ENCODE peak calls at places on chromosomes 7 and 10, in seven cellular contexts. One of them, this sample, is unnamed.

GRCh38 chr7:106775552-106775936 is 89.5 kb upstream of the PIK3CG start:
- DNase-seq in stomach: no peak
- DNase-seq in NCI-H1417 treated with DMSO at 0.1 percent for 48 hours: no peak
- DNase-seq in NCI-H1436: no peak
- DNase-seq in activated CD4-positive, alpha-beta memory T cell treated with anti-CD3 and anti-CD28 coated beads for 36 hours: no peak
- DNase-seq in activated naive CD4-positive, alpha-beta T cell treated with anti-CD3 and anti-CD28 coated beads for 36 hours: no peak
- DNase-seq in uterus: no peak
- DNase-seq in this sample: no peak

GRCh38 chr7:87231243-87231642 is 11.7 kb upstream of the TMEM243 start:
- DNase-seq in uterus: no peak
- DNase-seq in activated naive CD4-positive, alpha-beta T cell treated with anti-CD3 and anti-CD28 coated beads for 36 hours: no peak
- DNase-seq in activated CD4-positive, alpha-beta memory T cell treated with anti-CD3 and anti-CD28 coated beads for 36 hours: no peak
- DNase-seq in NCI-H1436: no peak
- DNase-seq in stomach: peak; percentile 84
- DNase-seq in NCI-H1417 treated with DMSO at 0.1 percent for 48 hours: no peak
- DNase-seq in this sample: peak; percentile 21

GRCh38 chr7:545470-545869 is 25.8 kb upstream of the PDGFA start:
- DNase-seq in stomach: no peak
- DNase-seq in uterus: no peak
- DNase-seq in activated naive CD4-positive, alpha-beta T cell treated with anti-CD3 and anti-CD28 coated beads for 36 hours: no peak
- DNase-seq in NCI-H1436: no peak
- DNase-seq in NCI-H1417 treated with DMSO at 0.1 percent for 48 hours: no peak
- DNase-seq in activated CD4-positive, alpha-beta memory T cell treated with anti-CD3 and anti-CD28 coated beads for 36 hours: no peak
- DNase-seq in this sample: no peak

GRCh38 chr10:99914236-99914635 is 95.5 kb downstream of the DNMBP start:
- DNase-seq in NCI-H1436: no peak
- DNase-seq in activated naive CD4-positive, alpha-beta T cell treated with anti-CD3 and anti-CD28 coated beads for 36 hours: no peak
- DNase-seq in activated CD4-positive, alpha-beta memory T cell treated with anti-CD3 and anti-CD28 coated beads for 36 hours: no peak
- DNase-seq in uterus: no peak
- DNase-seq in stomach: no peak
- DNase-seq in NCI-H1417 treated with DMSO at 0.1 percent for 48 hours: no peak
- DNase-seq in this sample: no peak

GRCh38 chr10:87782721-87783120 is 35.3 kb downstream of the ATAD1 start:
- DNase-seq in activated naive CD4-positive, alpha-beta T cell treated with anti-CD3 and anti-CD28 coated beads for 36 hours: no peak
- DNase-seq in uterus: no peak
- DNase-seq in stomach: no peak
- DNase-seq in NCI-H1436: no peak
- DNase-seq in NCI-H1417 treated with DMSO at 0.1 percent for 48 hours: no peak
- DNase-seq in activated CD4-positive, alpha-beta memory T cell treated with anti-CD3 and anti-CD28 coated beads for 36 hours: no peak
- DNase-seq in this sample: no peak

GRCh38 chr7:133509822-133510221 is 256.9 kb downstream of the EXOC4 start:
- DNase-seq in stomach: no peak
- DNase-seq in activated CD4-positive, alpha-beta memory T cell treated with anti-CD3 and anti-CD28 coated beads for 36 hours: no peak
- DNase-seq in uterus: no peak
- DNase-seq in NCI-H1417 treated with DMSO at 0.1 percent for 48 hours: no peak
- DNase-seq in NCI-H1436: no peak
- DNase-seq in activated naive CD4-positive, alpha-beta T cell treated with anti-CD3 and anti-CD28 coated beads for 36 hours: no peak
- DNase-seq in this sample: no peak

GRCh38 chr7:123275036-123275753 is 75.4 kb upstream of the SLC13A1 start:
- DNase-seq in activated CD4-positive, alpha-beta memory T cell treated with anti-CD3 and anti-CD28 coated beads for 36 hours: no peak
- DNase-seq in stomach: no peak
- DNase-seq in NCI-H1417 treated with DMSO at 0.1 percent for 48 hours: no peak
- DNase-seq in NCI-H1436: no peak
- DNase-seq in activated naive CD4-positive, alpha-beta T cell treated with anti-CD3 and anti-CD28 coated beads for 36 hours: no peak
- DNase-seq in uterus: no peak
- DNase-seq in this sample: no peak

GRCh38 chr7:6286486-6286885 is 14.1 kb upstream of the CYTH3 start:
- DNase-seq in uterus: no peak
- DNase-seq in NCI-H1417 treated with DMSO at 0.1 percent for 48 hours: no peak
- DNase-seq in activated naive CD4-positive, alpha-beta T cell treated with anti-CD3 and anti-CD28 coated beads for 36 hours: no peak
- DNase-seq in NCI-H1436: no peak
- DNase-seq in stomach: no peak
- DNase-seq in activated CD4-positive, alpha-beta memory T cell treated with anti-CD3 and anti-CD28 coated beads for 36 hours: no peak
- DNase-seq in this sample: no peak

GRCh38 chr10:76885815-76886214 is 751.8 kb downstream of the KCNMA1 start:
- DNase-seq in activated CD4-positive, alpha-beta memory T cell treated with anti-CD3 and anti-CD28 coated beads for 36 hours: no peak
- DNase-seq in stomach: no peak
- DNase-seq in NCI-H1436: no peak
- DNase-seq in uterus: no peak
- DNase-seq in activated naive CD4-positive, alpha-beta T cell treated with anti-CD3 and anti-CD28 coated beads for 36 hours: no peak
- DNase-seq in NCI-H1417 treated with DMSO at 0.1 percent for 48 hours: no peak
- DNase-seq in this sample: peak; percentile 26

GRCh38 chr10:130185591-130185990 is 49.4 kb downstream of the GLRX3 start:
- DNase-seq in NCI-H1417 treated with DMSO at 0.1 percent for 48 hours: no peak
- DNase-seq in activated naive CD4-positive, alpha-beta T cell treated with anti-CD3 and anti-CD28 coated beads for 36 hours: no peak
- DNase-seq in uterus: no peak
- DNase-seq in stomach: no peak
- DNase-seq in NCI-H1436: no peak
- DNase-seq in activated CD4-positive, alpha-beta memory T cell treated with anti-CD3 and anti-CD28 coated beads for 36 hours: no peak
- DNase-seq in this sample: no peak

GRCh38 chr10:28913436-28913835 is 236.1 kb downstream of the BAMBI start:
- DNase-seq in NCI-H1417 treated with DMSO at 0.1 percent for 48 hours: no peak
- DNase-seq in NCI-H1436: no peak
- DNase-seq in activated CD4-positive, alpha-beta memory T cell treated with anti-CD3 and anti-CD28 coated beads for 36 hours: no peak
- DNase-seq in stomach: no peak
- DNase-seq in uterus: no peak
- DNase-seq in activated naive CD4-positive, alpha-beta T cell treated with anti-CD3 and anti-CD28 coated beads for 36 hours: no peak
- DNase-seq in this sample: no peak

GRCh38 chr10:116761883-116762282 is 19.5 kb upstream of the HSPA12A start:
- DNase-seq in activated CD4-positive, alpha-beta memory T cell treated with anti-CD3 and anti-CD28 coated beads for 36 hours: no peak
- DNase-seq in NCI-H1436: no peak
- DNase-seq in stomach: no peak
- DNase-seq in activated naive CD4-positive, alpha-beta T cell treated with anti-CD3 and anti-CD28 coated beads for 36 hours: no peak
- DNase-seq in NCI-H1417 treated with DMSO at 0.1 percent for 48 hours: no peak
- DNase-seq in uterus: no peak
- DNase-seq in this sample: no peak

GRCh38 chr7:111098011-111098925 is 7.3 kb downstream of the LRRN3 start:
- DNase-seq in stomach: no peak
- DNase-seq in uterus: no peak
- DNase-seq in NCI-H1436: no peak
- DNase-seq in activated naive CD4-positive, alpha-beta T cell treated with anti-CD3 and anti-CD28 coated beads for 36 hours: peak; percentile 83
- DNase-seq in NCI-H1417 treated with DMSO at 0.1 percent for 48 hours: no peak
- DNase-seq in activated CD4-positive, alpha-beta memory T cell treated with anti-CD3 and anti-CD28 coated beads for 36 hours: peak; percentile 69
- DNase-seq in this sample: peak; percentile 17

This sample was measured in left ventricle myocardium inferior.